ENCODE peak calls at places on chromosomes 3 and 15, in ten cellular contexts. A is ovary; S is breast epithelium; Z is cardiac fibroblast; H is naive thymus-derived CD8-positive, alpha-beta T cell; Q is HFF-Myc; V is PC-3; U is heart left ventricle; G is NCI-H1092; T is central memory CD4-positive, alpha-beta T cell. Y is an unnamed sample.

GRCh38 chr15:40436116-40436891 is 4.4 kb upstream of the BAHD1 start:
- DNase-seq in A (peak), S (no peak), Z (no peak), H (no peak), Q (no peak), V (no peak), U (no peak), G (no peak), T (no peak), Y (no peak)

GRCh38 chr15:48389701-48390143 is 58.5 kb downstream of the DUT start:
- DNase-seq in A (no peak), S (no peak), Z (peak), H (no peak), Q (no peak), V (peak), U (no peak), G (no peak), T (no peak), Y (peak)

GRCh38 chr3:127082066-127082465 is 99.2 kb downstream of the PLXNA1 start:
- DNase-seq in A (no peak), S (no peak), Z (no peak), H (no peak), Q (no peak), V (no peak), U (no peak), G (no peak), T (no peak), Y (no peak)

GRCh38 chr3:197891-198491 is 1.4 kb downstream of the CHL1 start:
- DNase-seq in A (peak), S (peak), Z (no peak), H (no peak), Q (no peak), V (no peak), U (no peak), G (no peak), T (no peak), Y (no peak)

GRCh38 chr3:126211569-126211968 is 31.2 kb upstream of the ALDH1L1 start:
- DNase-seq in A (no peak), S (no peak), Z (no peak), H (no peak), Q (no peak), V (peak), U (no peak), G (no peak), T (no peak), Y (no peak)

GRCh38 chr3:169285057-169285990 is 378.2 kb downstream of the MECOM start:
- DNase-seq in A (no peak), S (no peak), Z (no peak), H (no peak), Q (no peak), V (no peak), U (no peak), G (no peak), T (no peak), Y (no peak)

GRCh38 chr15:20345401-20345958 is 196.1 kb downstream of the GOLGA6L6 start:
- DNase-seq in A (no peak), S (no peak), Z (no peak), H (peak), Q (no peak), V (no peak), U (no peak), G (no peak), T (no peak), Y (no peak)

GRCh38 chr3:188187055-188187454 is 33.1 kb downstream of the LPP start:
- DNase-seq in A (no peak), S (no peak), Z (peak), H (no peak), Q (no peak), V (peak), U (no peak), G (no peak), T (peak), Y (peak)

GRCh38 chr3:58143417-58144055 is 67.2 kb downstream of the DNASE1L3 start:
- DNase-seq in A (no peak), S (no peak), Z (no peak), H (no peak), Q (no peak), V (no peak), U (no peak), G (no peak), T (no peak), Y (no peak)

GRCh38 chr3:188061133-188061532 is 92.8 kb upstream of the LPP start:
- DNase-seq in A (no peak), S (no peak), Z (peak), H (peak), Q (peak), V (peak), U (no peak), G (no peak), T (peak), Y (peak)